ENCODE peak calls at places on chromosome 13, in seven cellular contexts. B is aorta; P is Caco-2; G is astrocyte; F is testis; X is BE2C; N is effector memory CD4-positive, alpha-beta T cell. C is an unnamed sample.

GRCh38 chr13:66967825-66968597 is 262.1 kb downstream of the PCDH9 start:
- DNase-seq in B (no peak), P (no peak), G (no peak), F (no peak), X (no peak), N (no peak), C (no peak)

GRCh38 chr13:113669231-113669870 is 2.3 kb downstream of the GRK1 start:
- DNase-seq in B (peak; percentile 29), P (peak; percentile 26), G (no peak), F (no peak), X (peak; percentile 3), N (no peak), C (peak; percentile 55)

GRCh38 chr13:78609464-78610205 is 6.3 kb upstream of the POU4F1 start:
- DNase-seq in B (no peak), P (no peak), G (no peak), F (no peak), X (peak; percentile 57), N (no peak), C (no peak)

GRCh38 chr13:40407567-40407966 is 258.9 kb downstream of the FOXO1 start:
- DNase-seq in B (no peak), P (no peak), G (no peak), F (no peak), X (no peak), N (no peak), C (no peak)

GRCh38 chr13:80189889-80190597 is 150.9 kb downstream of the SPRY2 start:
- DNase-seq in B (no peak), P (no peak), G (no peak), F (no peak), X (no peak), N (no peak), C (no peak)

GRCh38 chr13:45333973-45334922 is 6.7 kb downstream of the TPT1 start:
- DNase-seq in B (no peak), P (no peak), G (peak; percentile 63), F (no peak), X (no peak), N (peak; percentile 43), C (no peak)

GRCh38 chr13:26656919-26657318 is 99.4 kb downstream of the WASF3 start:
- DNase-seq in B (no peak), P (no peak), G (peak; percentile 52), F (peak; percentile 45), X (no peak), N (no peak), C (no peak)

GRCh38 chr13:98111168-98112098 is 31.5 kb upstream of the FARP1 start:
- DNase-seq in B (no peak), P (no peak), G (no peak), F (no peak), X (no peak), N (no peak), C (no peak)

GRCh38 chr13:50358221-50358620 is 343.0 kb downstream of the KCNRG start:
- DNase-seq in B (no peak), P (no peak), G (no peak), F (no peak), X (no peak), N (no peak), C (no peak)

GRCh38 chr13:97757807-97758206 is 195.7 kb upstream of the IPO5 start:
- DNase-seq in B (peak; percentile 66), P (no peak), G (no peak), F (no peak), X (no peak), N (no peak), C (no peak)

GRCh38 chr13:112696869-112697465 is 7.1 kb downstream of the ATP11A start:
- DNase-seq in B (no peak), P (peak; percentile 24), G (no peak), F (no peak), X (no peak), N (no peak), C (peak; percentile 45)

GRCh38 chr13:32901994-32902780 is 114.0 kb upstream of the KL start:
- DNase-seq in B (no peak), P (no peak), G (no peak), F (peak; percentile 21), X (no peak), N (no peak), C (no peak)
- H3K4me3 ChIP-seq in B (no peak overlapping the region), P (no peak overlapping the region), G (no peak overlapping the region), F (no peak overlapping the region), X (no peak overlapping the region), N (no peak overlapping the region), C (no peak overlapping the region)

DNA sequence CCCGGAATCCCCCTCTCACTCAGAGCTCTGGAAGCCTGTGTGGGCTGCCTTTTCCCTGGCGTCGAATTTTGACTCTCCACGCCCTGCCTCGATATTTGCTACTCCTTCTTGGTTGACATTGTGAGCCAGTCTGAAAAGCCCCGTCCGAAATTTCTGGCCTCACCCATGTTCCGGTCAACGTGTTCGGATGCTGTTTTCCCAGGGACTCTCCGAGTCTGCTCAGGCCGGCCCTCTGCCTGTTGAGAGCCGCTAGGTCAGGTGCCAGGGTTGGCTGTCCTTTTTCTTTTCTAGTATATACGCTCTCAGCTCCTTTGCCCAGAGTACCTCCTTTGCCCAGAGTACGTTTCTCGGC is 6.8 kb upstream of the DGKH start:
- DNase-seq in B (peak; percentile 69), P (peak; percentile 68), G (peak; percentile 50), F (peak; percentile 72), X (peak; percentile 63), N (no peak), C (peak; percentile 86)
- H3K4me3 ChIP-seq in B (peak overlapping the region; percentile 81), P (peak overlapping the region; percentile 58), G (peak overlapping the region; percentile 73), F (peak overlapping the region; percentile 80), X (peak overlapping the region; percentile 82), N (peak overlapping the region; percentile 84), C (peak overlapping the region; percentile 88)

DNA sequence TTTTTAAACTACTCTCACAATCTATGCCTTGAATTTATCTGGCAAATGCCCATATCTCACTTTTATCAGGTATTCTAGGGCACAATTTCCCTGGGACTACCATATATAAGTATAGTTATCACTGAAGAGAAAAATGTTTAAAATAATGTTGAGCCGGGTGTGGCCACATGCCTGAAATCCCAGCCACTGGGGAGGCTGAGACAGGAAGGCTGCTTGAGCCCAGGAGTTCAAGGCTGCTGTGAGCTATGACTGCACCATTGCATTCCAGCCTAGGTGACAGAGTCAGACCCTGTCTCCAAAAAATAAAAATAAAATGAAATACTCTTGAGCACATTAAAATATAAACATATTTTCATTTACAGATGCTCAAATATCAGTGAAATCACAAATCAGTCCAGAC is 4.1 kb downstream of the KATNAL1 start:
- DNase-seq in B (no peak), P (no peak), G (no peak), F (no peak), X (no peak), N (no peak), C (no peak)
- H3K4me3 ChIP-seq in B (no peak overlapping the region), P (no peak overlapping the region), G (no peak overlapping the region), F (no peak overlapping the region), X (no peak overlapping the region), N (no peak overlapping the region), C (no peak overlapping the region)

GRCh38 chr13:30165791-30166190 is 141.6 kb downstream of the KATNAL1 start:
- DNase-seq in B (no peak), P (no peak), G (peak; percentile 39), F (no peak), X (no peak), N (no peak), C (no peak)
- H3K4me3 ChIP-seq in B (no peak overlapping the region), P (no peak overlapping the region), G (no peak overlapping the region), F (no peak overlapping the region), X (no peak overlapping the region), N (no peak overlapping the region), C (no peak overlapping the region)

GRCh38 chr13:74134226-74134776 is at the start of gene KLF12:
- DNase-seq in B (peak; percentile 92), P (peak; percentile 94), G (peak; percentile 93), F (peak; percentile 84), X (peak; percentile 93), N (peak; percentile 90), C (peak; percentile 96)
- H3K4me3 ChIP-seq in B (peak within 1 kb of the TSS; percentile 88), P (peak within 1 kb of the TSS; percentile 94), G (peak within 1 kb of the TSS; percentile 85), F (peak within 1 kb of the TSS; percentile 85), X (peak within 1 kb of the TSS; percentile 91), N (peak within 1 kb of the TSS; percentile 88), C (peak within 1 kb of the TSS; percentile 97)

C was measured in sigmoid colon.